ENCODE peak calls at places on chromosome 2, in four cellular contexts. H is osteocyte, U is RPMI8226, A is nucleus accumbens. W is an unnamed sample.

GRCh38 chr2:118580651-118581050 is 266.8 kb downstream of the EN1 start:
- DNase-seq in H (no peak), U (no peak), A (no peak), W (no peak)

GRCh38 chr2:11102956-11103860 is 52.1 kb upstream of the SLC66A3 start:
- DNase-seq in H (no peak), U (peak), A (no peak), W (no peak)

GRCh38 chr2:159249955-159250723 is 36.4 kb downstream of the WDSUB1 start:
- DNase-seq in H (no peak), U (no peak), A (peak), W (no peak)

GRCh38 chr2:200306969-200307811 is 697 bp downstream of the SPATS2L start:
- DNase-seq in H (peak), U (peak), A (peak), W (peak)

GRCh38 chr2:163953390-163953907 is 217.6 kb upstream of the FIGN start:
- DNase-seq in H (no peak), U (no peak), A (no peak), W (no peak)

GRCh38 chr2:45814528-45814927 is 163.1 kb downstream of the PRKCE start:
- DNase-seq in H (no peak), U (no peak), A (no peak), W (no peak)

GRCh38 chr2:190847504-190848201 is 33.0 kb upstream of the GLS start:
- DNase-seq in H (no peak), U (no peak), A (no peak), W (no peak)

GRCh38 chr2:46815121-46815802 is 100.3 kb downstream of the MCFD2 start:
- DNase-seq in H (peak), U (no peak), A (no peak), W (peak)

GRCh38 chr2:11022874-11023273 is 111.1 kb downstream of the KCNF1 start:
- DNase-seq in H (peak), U (peak), A (no peak), W (peak)